ENCODE peak calls at places on chromosomes 5 and 9, in five cellular contexts. R is colonic mucosa, B is brain microvascular endothelial cell, C is fibroblast of mammary gland, Q is heart left ventricle. A is an unnamed sample.

GRCh38 chr9:124008855-124009834 is 2.4 kb upstream of the LHX2 start:
- DNase-seq in R (no peak), B (no peak), C (no peak), Q (no peak), A (no peak)

GRCh38 chr9:80552931-80553330 is 981.2 kb downstream of the TLE4 start:
- DNase-seq in C (peak; percentile 79), R (no peak), B (peak; percentile 64), Q (no peak), A (no peak)

GRCh38 chr5:172102251-172102870 is 85.7 kb downstream of the STK10 start:
- DNase-seq in R (no peak), Q (no peak), C (no peak), B (no peak), A (no peak)

GRCh38 chr5:179870403-179870903 is 11.8 kb upstream of the MRNIP start:
- DNase-seq in R (no peak), B (peak; percentile 11), C (peak; percentile 47), Q (peak; percentile 64), A (peak; percentile 78)

GRCh38 chr5:6158974-6159863 is 219.1 kb downstream of the MED10 start:
- DNase-seq in R (no peak), Q (no peak), C (peak; percentile 100), B (peak; percentile 75), A (peak; percentile 75)

GRCh38 chr9:31519826-31520225 is 864.6 kb upstream of the ACO1 start:
- DNase-seq in R (no peak), C (no peak), B (peak; percentile 7), Q (no peak), A (no peak)

GRCh38 chr5:60177596-60177995 is 284.1 kb upstream of the PDE4D start:
- DNase-seq in Q (no peak), B (peak; percentile 46), C (no peak), R (no peak), A (no peak)

GRCh38 chr9:108549184-108549583 is 306.6 kb downstream of the ACTL7B start:
- DNase-seq in Q (no peak), C (no peak), R (no peak), B (no peak), A (no peak)

GRCh38 chr5:80755634-80756033 is 100.9 kb upstream of the DHFR start:
- DNase-seq in C (no peak), Q (no peak), R (no peak), B (no peak), A (no peak)

GRCh38 chr5:154189256-154189818 is 1.2 kb upstream of the GALNT10 start:
- DNase-seq in R (peak; percentile 24), Q (no peak), B (no peak), C (no peak), A (peak; percentile 55)

GRCh38 chr5:7396169-7397004 is 449 bp downstream of the ADCY2 start:
- DNase-seq in C (peak; percentile 8), R (no peak), Q (no peak), B (no peak), A (no peak)

GRCh38 chr9:91734371-91734981 is 215.6 kb downstream of the ROR2 start:
- DNase-seq in Q (peak; percentile 49), B (peak; percentile 52), R (peak; percentile 74), C (peak; percentile 68), A (peak; percentile 88)

GRCh38 chr9:137277329-137278041 is at the start of gene TOR4A:
- DNase-seq in R (peak; percentile 94), Q (peak; percentile 95), C (peak; percentile 78), B (peak; percentile 63), A (peak; percentile 70)

GRCh38 chr9:89386206-89386605 is 67.9 kb downstream of the SECISBP2 start:
- DNase-seq in B (no peak), C (no peak), R (no peak), Q (no peak), A (no peak)

GRCh38 chr9:125558453-125559084 is 148.4 kb downstream of the MAPKAP1 start:
- DNase-seq in Q (peak; percentile 59), R (peak; percentile 76), B (peak; percentile 77), C (peak; percentile 80), A (peak; percentile 79)

GRCh38 chr9:4490705-4491620 is 695 bp downstream of the SLC1A1 start:
- DNase-seq in C (no peak), Q (no peak), R (peak; percentile 48), B (no peak), A (no peak)

GRCh38 chr5:122429545-122430327 is 117.7 kb downstream of the SNCAIP start:
- DNase-seq in Q (no peak), B (no peak), C (no peak), R (no peak), A (no peak)

GRCh38 chr5:138974227-138975063 is 99.3 kb upstream of the LRRTM2 start:
- DNase-seq in Q (peak; percentile 78), R (no peak), C (peak; percentile 84), B (peak; percentile 25), A (peak; percentile 77)

GRCh38 chr5:151107738-151108520 is 27.1 kb upstream of the TNIP1 start:
- DNase-seq in B (peak; percentile 41), C (peak; percentile 39), R (peak; percentile 72), Q (peak; percentile 74), A (peak; percentile 24)

GRCh38 chr5:77076961-77077820 is 9.9 kb downstream of the ZBED3 start:
- DNase-seq in R (peak; percentile 70), C (peak; percentile 60), B (peak; percentile 21), Q (peak; percentile 72), A (peak; percentile 83)

GRCh38 chr5:95731571-95732554 is 727 bp downstream of the RHOBTB3 start:
- DNase-seq in C (peak; percentile 44), B (peak; percentile 31), Q (peak; percentile 44), R (peak; percentile 57), A (peak; percentile 63)

GRCh38 chr5:65482727-65483473 is 1.2 kb upstream of the ADAMTS6 start:
- DNase-seq in R (peak; percentile 40), C (peak; percentile 87), Q (peak; percentile 27), B (peak; percentile 60), A (peak; percentile 55)

GRCh38 chr5:66596791-66597757 is 881 bp downstream of the MAST4 start:
- DNase-seq in B (peak; percentile 2), R (peak; percentile 42), C (peak; percentile 3), Q (peak; percentile 52), A (peak; percentile 75)

GRCh38 chr9:14203366-14204056 is 110.4 kb downstream of the NFIB start:
- DNase-seq in B (peak; percentile 45), R (peak; percentile 81), Q (peak; percentile 78), C (peak; percentile 45), A (peak; percentile 76)

GRCh38 chr5:177064500-177065277 is 22.0 kb upstream of the FGFR4 start:
- DNase-seq in B (no peak), R (no peak), C (no peak), Q (no peak), A (no peak)

GRCh38 chr9:91711755-91712591 is 238.1 kb downstream of the ROR2 start:
- DNase-seq in Q (no peak), R (no peak), C (peak; percentile 49), B (no peak), A (no peak)

GRCh38 chr5:19902316-19902934 is 85.6 kb downstream of the CDH18 start:
- DNase-seq in R (no peak), B (no peak), C (no peak), Q (no peak), A (no peak)

GRCh38 chr9:131239307-131239975 is 36.9 kb downstream of the FAM78A start:
- DNase-seq in Q (no peak), B (no peak), C (no peak), R (no peak), A (no peak)

GRCh38 chr9:131236761-131237160 is 39.5 kb downstream of the FAM78A start:
- DNase-seq in Q (no peak), R (no peak), C (no peak), B (no peak), A (no peak)

GRCh38 chr9:131237931-131238401 is 38.3 kb downstream of the FAM78A start:
- DNase-seq in Q (peak; percentile 69), R (peak; percentile 72), C (peak; percentile 81), B (peak; percentile 83), A (peak; percentile 76)

GRCh38 chr9:131237311-131237710 is 39.0 kb downstream of the FAM78A start:
- DNase-seq in C (no peak), Q (no peak), R (no peak), B (no peak), A (no peak)

DNA sequence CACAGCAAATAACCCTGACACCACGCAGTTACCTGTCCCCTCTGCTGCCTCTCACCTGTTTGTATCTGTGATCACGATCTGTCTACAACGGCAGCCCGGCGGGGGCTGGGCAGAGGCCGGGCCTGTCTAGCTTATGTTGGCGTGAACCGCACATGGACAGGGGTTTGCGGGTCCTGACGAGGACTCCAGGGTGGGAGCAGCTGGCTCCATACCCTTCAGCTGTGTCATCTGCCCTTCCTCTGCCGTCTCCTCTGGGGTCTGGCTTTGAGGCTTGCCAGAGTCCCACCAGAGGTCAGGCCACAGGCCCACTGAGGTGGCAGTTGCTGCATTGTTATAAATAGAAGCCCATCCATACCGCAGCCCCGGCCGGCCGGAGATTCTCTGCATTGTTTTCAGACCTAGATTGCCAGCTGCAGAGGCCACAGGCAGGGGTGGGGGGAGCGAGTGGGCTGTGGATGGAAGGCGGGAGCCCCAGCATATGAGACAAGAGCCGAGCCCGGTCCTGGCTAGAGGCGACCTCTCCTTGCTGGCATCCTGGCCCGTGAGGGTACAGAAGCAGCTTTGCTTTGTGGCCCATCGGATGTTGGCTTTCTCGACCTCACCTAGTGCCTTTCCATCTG is 37.8 kb downstream of the FAM78A start:
- DNase-seq in B (peak; percentile 70), C (no peak), Q (peak; percentile 63), R (no peak), A (no peak)
- H3K4me3 ChIP-seq in B (peak overlapping the region; percentile 12), C (no peak overlapping the region), Q (no peak overlapping the region), R (no peak overlapping the region), A (peak overlapping the region; percentile 7)

DNA sequence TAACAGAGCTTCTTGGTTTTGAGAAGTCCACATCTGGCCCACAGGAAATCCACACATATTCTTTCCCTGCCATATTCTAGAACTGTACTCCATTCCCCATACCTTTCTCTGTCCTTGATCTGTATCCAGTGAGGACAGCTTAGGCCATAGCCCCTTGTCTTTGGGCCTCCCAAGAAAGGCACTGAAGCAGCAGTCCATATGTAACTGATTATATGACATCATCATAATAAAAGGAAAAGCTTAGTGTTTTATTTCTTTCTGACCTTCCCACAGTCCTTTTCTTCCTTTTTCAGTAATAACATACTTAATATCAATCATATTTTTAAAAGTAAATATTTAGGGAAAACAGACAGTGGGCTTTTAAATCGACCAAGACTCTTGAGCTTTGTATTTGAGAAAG is 222.0 kb downstream of the EDIL3 start:
- DNase-seq in C (no peak), B (no peak), R (no peak), Q (no peak), A (no peak)
- TF ChIP-seq CTCF in C (no peak), B (no peak), R (no peak), Q (no peak), A (no peak)

GRCh38 chr5:169831331-169831730 is 149.0 kb downstream of the INSYN2B start:
- DNase-seq in R (no peak), C (no peak), Q (no peak), B (no peak), A (no peak)
- H3K4me3 ChIP-seq in R (no peak overlapping the region), C (no peak overlapping the region), Q (no peak overlapping the region), B (no peak overlapping the region), A (no peak overlapping the region)

GRCh38 chr5:112854651-112855050 is 6.4 kb upstream of the SRP19 start:
- DNase-seq in C (no peak), B (no peak), Q (no peak), R (no peak), A (no peak)
- TF ChIP-seq CTCF in C (no peak), B (no peak), Q (no peak), R (no peak), A (no peak)